ENCODE peak calls at places on chromosome 11, in four cellular contexts. L, Q, J and N are unnamed samples.

GRCh38 chr11:96272542-96273306 is 70.3 kb downstream of the MAML2 start:
- DNase-seq in L (no peak), Q (no peak), J (peak; percentile 37), N (peak; percentile 57)

GRCh38 chr11:118607401-118608267 is at the start of gene PHLDB1:
- DNase-seq in Q (peak; percentile 62), L (peak; percentile 65), J (peak; percentile 68), N (peak; percentile 80)

GRCh38 chr11:62122076-62122475 is 1.7 kb upstream of the INCENP start:
- DNase-seq in J (no peak), Q (no peak), L (peak; percentile 59), N (no peak)

GRCh38 chr11:112016088-112016764 is 9.0 kb upstream of the DLAT start:
- DNase-seq in Q (no peak), J (no peak), L (no peak), N (peak; percentile 93)

GRCh38 chr11:10669258-10670033 is 24.1 kb downstream of the IRAG1 start:
- DNase-seq in J (no peak), Q (peak; percentile 83), L (no peak), N (peak; percentile 70)

GRCh38 chr11:114171257-114172054 is 111.9 kb downstream of the ZBTB16 start:
- DNase-seq in Q (peak; percentile 100), L (no peak), J (no peak), N (peak; percentile 76)

GRCh38 chr11:117959438-117960149 is 26.6 kb upstream of the IL10RA start:
- DNase-seq in L (no peak), J (no peak), Q (no peak), N (no peak)

GRCh38 chr11:131696584-131697120 is 326.2 kb downstream of the NTM start:
- DNase-seq in J (no peak), Q (no peak), L (no peak), N (no peak)

GRCh38 chr11:59173964-59174663 is 2.2 kb downstream of the DTX4 start:
- DNase-seq in Q (no peak), L (peak; percentile 74), J (peak; percentile 81), N (no peak)

GRCh38 chr11:44226945-44227344 is 83.0 kb downstream of the ALX4 start:
- DNase-seq in J (no peak), Q (no peak), L (no peak), N (no peak)

GRCh38 chr11:64358907-64359711 is at the start of gene RPS6KA4:
- DNase-seq in J (peak; percentile 78), L (peak; percentile 88), Q (peak; percentile 60), N (peak; percentile 42)

GRCh38 chr11:122692444-122692843 is 36.9 kb downstream of the UBASH3B start:
- DNase-seq in L (no peak), J (no peak), Q (no peak), N (no peak)

GRCh38 chr11:124174001-124174400 is 9.1 kb upstream of the OR10D3 start:
- DNase-seq in Q (no peak), L (peak; percentile 90), J (no peak), N (peak; percentile 59)

GRCh38 chr11:72985645-72986044 is 156.5 kb downstream of the FCHSD2 start:
- DNase-seq in Q (no peak), L (no peak), J (no peak), N (peak; percentile 20)

GRCh38 chr11:5118893-5119292 is 19.3 kb downstream of the OR52A5 start:
- DNase-seq in Q (no peak), J (no peak), L (no peak), N (no peak)

GRCh38 chr11:123196060-123196714 is 1.1 kb upstream of the CLMP start:
- DNase-seq in L (peak; percentile 40), J (no peak), Q (no peak), N (no peak)

GRCh38 chr11:12377106-12377823 is at the start of gene PARVA:
- DNase-seq in Q (peak; percentile 73), L (peak; percentile 93), J (peak; percentile 65), N (peak; percentile 69)

GRCh38 chr11:131877246-131877645 is 506.8 kb downstream of the NTM start:
- DNase-seq in Q (no peak), L (no peak), J (no peak), N (no peak)

GRCh38 chr11:19951558-19952083 is 208.7 kb downstream of the DBX1 start:
- DNase-seq in J (peak; percentile 44), Q (no peak), L (peak; percentile 77), N (peak; percentile 67)

GRCh38 chr11:2991477-2992233 is 474 bp downstream of the NAP1L4 start:
- DNase-seq in L (no peak), J (no peak), Q (peak; percentile 54), N (peak; percentile 34)

GRCh38 chr11:107538821-107539220 is 26.7 kb downstream of the ALKBH8 start:
- DNase-seq in J (no peak), Q (no peak), L (no peak), N (no peak)

GRCh38 chr11:118913411-118914125 is 12.2 kb downstream of the BCL9L start:
- DNase-seq in J (no peak), L (peak; percentile 11), Q (no peak), N (no peak)

GRCh38 chr11:31236052-31236652 is 133.4 kb downstream of the DCDC1 start:
- DNase-seq in J (no peak), L (no peak), Q (no peak), N (peak; percentile 9)

GRCh38 chr11:129861702-129862107 is 33.7 kb downstream of the NFRKB start:
- DNase-seq in L (peak; percentile 62), Q (peak; percentile 85), J (peak; percentile 82), N (peak; percentile 92)

GRCh38 chr11:118785362-118785761 is 5.6 kb downstream of the DDX6 start:
- DNase-seq in L (no peak), Q (no peak), J (no peak), N (peak; percentile 68)

GRCh38 chr11:36376888-36377758 is 81.0 kb downstream of the PRR5L start:
- DNase-seq in J (peak; percentile 56), Q (peak; percentile 46), L (peak; percentile 85), N (peak; percentile 41)

GRCh38 chr11:13663631-13664071 is 4.8 kb upstream of the FAR1 start:
- DNase-seq in L (no peak), J (no peak), Q (peak; percentile 17), N (peak; percentile 58)

GRCh38 chr11:3867209-3868071 is 12.0 kb downstream of the STIM1 start:
- DNase-seq in Q (peak; percentile 49), L (no peak), J (no peak), N (peak; percentile 30)

GRCh38 chr11:16607675-16608644 is 130.5 kb upstream of the C11orf58 start:
- DNase-seq in Q (peak; percentile 83), L (peak; percentile 90), J (peak; percentile 57), N (no peak)

GRCh38 chr11:63681208-63682044 is at the start of gene RTN3:
- DNase-seq in L (peak; percentile 100), J (peak; percentile 98), Q (peak; percentile 98), N (peak; percentile 97)

GRCh38 chr11:112620621-112621394 is 340.4 kb upstream of the NCAM1 start:
- DNase-seq in L (no peak), J (peak; percentile 60), Q (no peak), N (no peak)

GRCh38 chr11:114132944-114133394 is 73.5 kb downstream of the ZBTB16 start:
- DNase-seq in J (no peak), Q (peak; percentile 18), L (no peak), N (peak; percentile 84)

GRCh38 chr11:48111941-48112340 is 104.7 kb upstream of the OR4B1 start:
- DNase-seq in Q (no peak), L (no peak), J (no peak), N (no peak)

GRCh38 chr11:48110509-48110766 is 106.2 kb upstream of the OR4B1 start:
- DNase-seq in L (no peak), J (no peak), Q (no peak), N (no peak)

GRCh38 chr11:48107188-48107704 is 109.4 kb upstream of the OR4B1 start:
- DNase-seq in L (no peak), J (no peak), Q (no peak), N (peak; percentile 51)

GRCh38 chr11:48108231-48109045 is 108.2 kb upstream of the OR4B1 start:
- DNase-seq in J (no peak), Q (no peak), L (no peak), N (no peak)

DNA sequence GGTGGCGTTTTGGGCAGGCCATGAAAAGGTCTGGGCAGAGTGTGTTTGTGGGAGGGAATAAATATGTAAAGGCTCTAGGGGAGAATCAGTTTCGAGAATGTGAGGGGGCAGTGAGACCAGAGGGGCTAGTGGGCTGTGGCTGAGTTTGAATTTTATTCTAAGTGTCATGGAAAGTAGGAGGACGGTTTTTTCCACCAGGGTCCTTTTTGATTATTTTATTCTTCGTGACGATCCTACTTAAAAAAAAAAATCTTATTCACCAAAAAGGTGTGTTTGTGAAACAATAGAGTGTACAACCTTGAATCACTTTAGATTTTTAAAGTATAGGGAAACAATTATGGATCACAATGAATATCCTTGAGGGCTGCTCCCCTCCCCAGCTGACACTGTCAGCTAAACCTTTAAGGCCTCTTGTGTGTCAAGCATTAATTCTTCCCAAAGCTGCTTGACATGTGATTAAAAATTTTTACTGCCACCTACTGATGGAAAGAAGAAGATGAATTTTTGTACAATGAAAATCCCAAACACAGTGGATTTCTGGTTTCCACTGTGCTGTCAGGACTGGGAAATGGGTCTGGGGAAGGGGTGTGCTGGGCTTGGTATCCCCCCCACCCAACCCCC is 107.5 kb upstream of the OR4B1 start:
- DNase-seq in J (no peak), Q (no peak), L (peak; percentile 26), N (peak; percentile 64)
- TF ChIP-seq CTCF in J (peak; percentile 30), Q (peak; percentile 34), L (peak; percentile 41), N (peak; percentile 40)

GRCh38 chr11:94521684-94522083 is 9.4 kb downstream of the C11orf97 start:
- DNase-seq in Q (no peak), J (no peak), L (peak; percentile 9), N (peak; percentile 40)
- TF ChIP-seq CTCF in Q (no peak), J (no peak), L (peak; percentile 44), N (peak; percentile 62)

DNA sequence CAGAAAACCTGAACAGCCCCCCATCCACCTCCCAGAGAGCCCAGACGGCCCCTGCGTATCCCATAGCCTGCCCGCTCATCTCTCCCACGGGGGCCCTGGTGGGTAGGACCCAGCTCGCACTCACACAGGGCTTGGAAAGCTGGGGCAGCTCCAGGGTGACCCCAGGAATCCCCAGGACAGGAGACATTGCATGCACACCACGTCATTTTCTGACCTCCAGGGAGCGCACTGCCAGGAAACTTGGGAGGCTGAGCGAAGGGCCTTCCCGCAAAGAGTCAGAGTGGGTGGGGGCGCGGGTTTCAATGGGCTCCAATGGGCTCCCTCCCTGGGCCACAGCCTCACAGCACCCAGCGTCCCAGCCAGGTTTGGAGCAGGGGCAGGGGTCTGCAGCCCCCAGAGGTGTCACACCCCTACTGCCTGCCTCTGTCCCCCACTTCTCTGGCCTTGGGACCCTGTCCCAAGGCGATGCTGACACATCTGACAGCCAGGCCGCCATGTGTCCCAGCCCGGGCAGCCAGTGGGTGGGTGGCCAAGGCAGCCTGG is 8.2 kb upstream of the SYT8 start:
- DNase-seq in J (peak; percentile 75), L (no peak), Q (no peak), N (peak; percentile 41)
- TF ChIP-seq CTCF in J (peak; percentile 35), L (peak; percentile 22), Q (no peak), N (no peak)

GRCh38 chr11:115678942-115679341 is 174.7 kb upstream of the CADM1 start:
- DNase-seq in Q (no peak), J (no peak), L (peak; percentile 67), N (no peak)
- TF ChIP-seq CTCF in Q (no peak), J (no peak), L (peak; percentile 53), N (no peak)

GRCh38 chr11:33530824-33531223 is 169.8 kb downstream of the C11orf91 start:
- DNase-seq in J (no peak), Q (no peak), L (no peak), N (peak; percentile 87)

GRCh38 chr11:33531743-33532181 is 168.9 kb downstream of the C11orf91 start:
- DNase-seq in L (no peak), Q (peak; percentile 75), J (no peak), N (peak; percentile 99)

GRCh38 chr11:33533668-33534067 is 167.0 kb downstream of the C11orf91 start:
- DNase-seq in Q (no peak), L (no peak), J (no peak), N (peak; percentile 49)

GRCh38 chr11:33532720-33533119 is 167.9 kb downstream of the C11orf91 start:
- DNase-seq in L (no peak), J (no peak), Q (no peak), N (no peak)

GRCh38 chr11:33532257-33532656 is 168.4 kb downstream of the C11orf91 start:
- DNase-seq in J (no peak), L (no peak), Q (no peak), N (no peak)
- TF ChIP-seq CTCF in J (no peak), L (no peak), Q (no peak), N (no peak)